ENCODE peak calls at places on chromosome 1, in four cellular contexts. One of them, this sample, is unnamed.

GRCh38 chr1:233788687-233789086 is 115.8 kb upstream of the SLC35F3 start:
- DNase-seq in body of pancreas: no peak
- DNase-seq in T-helper 2 cell: no peak
- DNase-seq in central memory CD4-positive, alpha-beta T cell: no peak
- DNase-seq in this sample: no peak

GRCh38 chr1:7388488-7389185 is 382.5 kb upstream of the VAMP3 start:
- DNase-seq in body of pancreas: no peak
- DNase-seq in central memory CD4-positive, alpha-beta T cell: no peak
- DNase-seq in T-helper 2 cell: no peak
- DNase-seq in this sample: no peak

GRCh38 chr1:154213274-154213673 is 7.1 kb upstream of the CFAP141 start:
- DNase-seq in central memory CD4-positive, alpha-beta T cell: no peak
- DNase-seq in body of pancreas: no peak
- DNase-seq in T-helper 2 cell: no peak
- DNase-seq in this sample: no peak

GRCh38 chr1:111032295-111032897 is 68.7 kb upstream of the LRIF1 start:
- DNase-seq in central memory CD4-positive, alpha-beta T cell: peak; percentile 31
- DNase-seq in T-helper 2 cell: no peak
- DNase-seq in body of pancreas: peak; percentile 24
- DNase-seq in this sample: peak; percentile 14

GRCh38 chr1:2990376-2991115 is 30.7 kb upstream of the ACTRT2 start:
- DNase-seq in central memory CD4-positive, alpha-beta T cell: no peak
- DNase-seq in T-helper 2 cell: no peak
- DNase-seq in body of pancreas: peak; percentile 6
- DNase-seq in this sample: no peak

GRCh38 chr1:84698151-84698651 is 7.9 kb upstream of the SSX2IP start:
- DNase-seq in central memory CD4-positive, alpha-beta T cell: no peak
- DNase-seq in body of pancreas: no peak
- DNase-seq in T-helper 2 cell: no peak
- DNase-seq in this sample: no peak

GRCh38 chr1:109485001-109485400 is 1.3 kb downstream of the ATXN7L2 start:
- DNase-seq in central memory CD4-positive, alpha-beta T cell: no peak
- DNase-seq in body of pancreas: no peak
- DNase-seq in T-helper 2 cell: no peak
- DNase-seq in this sample: no peak

GRCh38 chr1:207001492-207002245 is 30.9 kb downstream of the C1orf116 start:
- DNase-seq in T-helper 2 cell: no peak
- DNase-seq in central memory CD4-positive, alpha-beta T cell: no peak
- DNase-seq in body of pancreas: no peak
- DNase-seq in this sample: no peak

GRCh38 chr1:107687846-107688753 is 276.9 kb downstream of the VAV3 start:
- DNase-seq in body of pancreas: no peak
- DNase-seq in central memory CD4-positive, alpha-beta T cell: no peak
- DNase-seq in T-helper 2 cell: no peak
- DNase-seq in this sample: no peak

GRCh38 chr1:235948774-235949427 is 82.2 kb upstream of the LYST start:
- DNase-seq in central memory CD4-positive, alpha-beta T cell: no peak
- DNase-seq in T-helper 2 cell: no peak
- DNase-seq in body of pancreas: no peak
- DNase-seq in this sample: no peak

GRCh38 chr1:115976900-115977480 is 677 bp downstream of the SLC22A15 start:
- DNase-seq in body of pancreas: peak; percentile 29
- DNase-seq in central memory CD4-positive, alpha-beta T cell: no peak
- DNase-seq in T-helper 2 cell: no peak
- DNase-seq in this sample: no peak

GRCh38 chr1:184311580-184311979 is 75.2 kb upstream of the C1orf21 start:
- DNase-seq in central memory CD4-positive, alpha-beta T cell: no peak
- DNase-seq in body of pancreas: no peak
- DNase-seq in T-helper 2 cell: no peak
- DNase-seq in this sample: no peak

GRCh38 chr1:1020415-1021009 is 592 bp downstream of the AGRN start:
- DNase-seq in T-helper 2 cell: no peak
- DNase-seq in body of pancreas: no peak
- DNase-seq in central memory CD4-positive, alpha-beta T cell: no peak
- DNase-seq in this sample: no peak

GRCh38 chr1:12067900-12068821 is 5.1 kb downstream of the TNFRSF8 start:
- DNase-seq in body of pancreas: no peak
- DNase-seq in T-helper 2 cell: peak; percentile 46
- DNase-seq in central memory CD4-positive, alpha-beta T cell: no peak
- DNase-seq in this sample: no peak

GRCh38 chr1:235077163-235077540 is 51.5 kb downstream of the TOMM20 start:
- DNase-seq in central memory CD4-positive, alpha-beta T cell: no peak
- DNase-seq in body of pancreas: no peak
- DNase-seq in T-helper 2 cell: no peak
- DNase-seq in this sample: no peak

GRCh38 chr1:245986404-245987221 is 520.5 kb downstream of the SMYD3 start:
- DNase-seq in T-helper 2 cell: no peak
- DNase-seq in body of pancreas: no peak
- DNase-seq in central memory CD4-positive, alpha-beta T cell: no peak
- DNase-seq in this sample: no peak

GRCh38 chr1:35202048-35202719 is 9.2 kb upstream of the SFPQ start:
- DNase-seq in T-helper 2 cell: peak; percentile 47
- DNase-seq in central memory CD4-positive, alpha-beta T cell: peak; percentile 65
- DNase-seq in body of pancreas: peak; percentile 74
- DNase-seq in this sample: peak; percentile 58

GRCh38 chr1:166920561-166921475 is 44.8 kb upstream of the TADA1 start:
- DNase-seq in body of pancreas: no peak
- DNase-seq in T-helper 2 cell: no peak
- DNase-seq in central memory CD4-positive, alpha-beta T cell: no peak
- DNase-seq in this sample: no peak

GRCh38 chr1:171506525-171507304 is 21.4 kb downstream of the PRRC2C start:
- DNase-seq in body of pancreas: no peak
- DNase-seq in central memory CD4-positive, alpha-beta T cell: no peak
- DNase-seq in T-helper 2 cell: no peak
- DNase-seq in this sample: no peak

GRCh38 chr1:225882008-225882698 is at the start of gene TMEM63A:
- DNase-seq in body of pancreas: peak; percentile 94
- DNase-seq in central memory CD4-positive, alpha-beta T cell: peak; percentile 88
- DNase-seq in T-helper 2 cell: peak; percentile 81
- DNase-seq in this sample: peak; percentile 80

GRCh38 chr1:193143285-193143684 is 21.5 kb downstream of the CDC73 start:
- DNase-seq in central memory CD4-positive, alpha-beta T cell: no peak
- DNase-seq in body of pancreas: no peak
- DNase-seq in T-helper 2 cell: no peak
- DNase-seq in this sample: no peak

GRCh38 chr1:203652718-203653461 is 26.3 kb downstream of the ATP2B4 start:
- DNase-seq in body of pancreas: no peak
- DNase-seq in central memory CD4-positive, alpha-beta T cell: peak; percentile 73
- DNase-seq in T-helper 2 cell: no peak
- DNase-seq in this sample: no peak

This sample was measured in T-cell.